ENCODE peak calls at places on chromosomes 7 and 10, in four cellular contexts. D, X, F and Q are unnamed samples. For H3K27me3, the result is how much of the 10 kb centered on the place peaks cover.

GRCh38 chr10:15571570-15571969 is 148.2 kb downstream of the ITGA8 start:
- DNase-seq in D (no peak), X (no peak), F (no peak), Q (peak)

GRCh38 chr7:94384315-94384714 is 10.4 kb upstream of the COL1A2 start:
- DNase-seq in D (no peak), X (no peak), F (no peak), Q (no peak)

GRCh38 chr10:53315709-53316108 is 543.1 kb upstream of the MBL2 start:
- DNase-seq in D (peak), X (no peak), F (no peak), Q (no peak)

GRCh38 chr10:27723436-27723835 is 22.2 kb downstream of the MKX start:
- DNase-seq in D (no peak), X (no peak), F (no peak), Q (no peak)

GRCh38 chr10:35998036-35998435 is 355.9 kb upstream of the FZD8 start:
- DNase-seq in D (no peak), X (no peak), F (no peak), Q (no peak)

GRCh38 chr10:71440506-71441035 is 43.9 kb downstream of the CDH23 start:
- DNase-seq in D (no peak), X (no peak), F (no peak), Q (no peak)

GRCh38 chr7:129522088-129522970 is 20.0 kb downstream of the SMKR1 start:
- DNase-seq in D (no peak), X (no peak), F (no peak), Q (no peak)

GRCh38 chr7:120792861-120793130 is 65.1 kb downstream of the TSPAN12 start:
- DNase-seq in D (no peak), X (no peak), F (no peak), Q (no peak)

GRCh38 chr7:97851725-97852124 is 20.5 kb downstream of the ASNS start:
- DNase-seq in D (no peak), X (no peak), F (no peak), Q (no peak)

GRCh38 chr10:112475565-112476233 is 28.7 kb downstream of the VTI1A start:
- DNase-seq in D (peak), X (no peak), F (no peak), Q (no peak)

GRCh38 chr10:97034301-97034700 is 151.5 kb downstream of the SLIT1 start:
- DNase-seq in D (no peak), X (no peak), F (no peak), Q (no peak)

GRCh38 chr10:29512460-29512974 is 122.3 kb downstream of the SVIL start:
- DNase-seq in D (peak), X (no peak), F (no peak), Q (no peak)

GRCh38 chr10:86285136-86285790 is 81.3 kb downstream of the GRID1 start:
- DNase-seq in D (no peak), X (no peak), F (peak), Q (no peak)

GRCh38 chr10:70296406-70296899 is 12.6 kb upstream of the NPFFR1 start:
- DNase-seq in D (peak), X (peak), F (peak), Q (peak)

GRCh38 chr10:3782456-3783312 is 2.3 kb downstream of the KLF6 start:
- DNase-seq in D (peak), X (peak), F (peak), Q (peak)

DNA sequence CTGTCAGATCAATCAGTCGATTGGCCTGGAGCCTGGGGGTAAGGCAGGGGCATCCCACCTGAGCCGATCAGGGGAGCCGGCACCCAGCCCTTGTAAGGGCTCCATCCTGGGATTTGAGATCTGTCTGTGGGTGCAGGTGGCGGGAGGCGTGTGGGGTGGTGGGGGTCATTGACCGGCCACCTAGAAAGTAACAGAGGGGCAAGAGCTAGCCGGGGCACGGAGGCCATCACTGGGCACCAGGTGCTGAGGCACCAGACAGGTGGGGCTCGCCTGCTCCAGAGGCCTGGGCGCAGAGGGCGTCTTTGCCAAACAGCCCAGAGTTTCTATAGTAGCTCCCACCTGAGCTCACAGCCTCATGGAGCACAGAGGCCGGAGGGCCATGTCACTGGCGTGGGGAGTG is 55.5 kb upstream of the ADGRA1 start:
- DNase-seq in D (no peak), X (no peak), F (no peak), Q (no peak)
- H3K27me3 ChIP-seq in D (half or more), X (under half), F (under half), Q (under half)

GRCh38 chr7:12211054-12212050 is at the start of gene TMEM106B:
- DNase-seq in D (peak), X (peak), F (peak), Q (peak)
- TF ChIP-seq CTCF in D (peak), X (peak), F (no peak), Q (no peak)

GRCh38 chr10:114041166-114041565 is 2.5 kb upstream of the ADRB1 start:
- DNase-seq in D (no peak), X (no peak), F (no peak), Q (peak)
- H3K27me3 ChIP-seq in D (under half), X (half or more), F (under half), Q (under half)

DNA sequence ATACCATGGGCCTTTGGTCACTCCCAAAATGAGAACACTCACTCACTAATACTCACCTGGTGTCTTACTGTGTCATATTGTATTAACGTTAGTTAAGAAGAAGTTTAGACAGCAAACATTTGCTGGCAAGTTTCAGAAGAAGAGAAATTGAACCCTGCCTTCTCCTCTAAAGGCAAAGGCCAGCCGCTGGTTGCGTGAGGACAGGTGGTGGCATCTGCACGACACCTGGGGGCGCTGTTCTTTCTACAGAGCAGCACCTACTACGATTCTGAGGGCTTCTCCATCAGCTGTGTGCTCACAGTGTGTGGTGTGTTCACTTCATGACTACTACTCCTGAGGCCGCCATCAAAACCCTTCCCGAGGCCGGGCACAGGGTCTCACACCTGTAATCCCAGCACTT is 17.9 kb upstream of the CLEC2L start:
- DNase-seq in D (peak), X (no peak), F (no peak), Q (no peak)
- TF ChIP-seq CTCF in D (peak), X (no peak), F (no peak), Q (no peak)

DNA sequence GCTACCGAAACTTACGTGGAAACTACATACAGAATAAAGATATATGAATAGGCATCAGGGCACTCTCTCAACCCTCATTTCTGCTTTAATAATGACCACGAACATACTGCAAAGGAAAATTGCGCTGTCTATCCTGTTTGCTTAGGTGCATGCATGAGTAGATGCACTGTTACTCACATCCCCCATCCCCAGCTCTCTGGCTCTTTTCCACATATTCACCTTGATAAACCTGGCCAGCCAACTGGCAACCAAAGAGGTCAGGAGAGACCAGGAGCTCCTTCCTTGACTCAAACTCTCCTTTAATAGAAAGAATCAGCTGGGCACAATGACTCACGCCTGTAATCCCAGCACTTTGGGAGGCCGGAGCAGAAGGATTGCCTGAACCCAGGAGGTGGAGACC is 29.6 kb downstream of the HIBADH start:
- DNase-seq in D (peak), X (no peak), F (no peak), Q (no peak)
- H3K27me3 ChIP-seq in D (under half), X (under half), F (under half), Q (under half)

GRCh38 chr7:100612730-100613446 is 548 bp downstream of the MOSPD3 start:
- DNase-seq in D (peak), X (no peak), F (no peak), Q (no peak)
- TF ChIP-seq CTCF in D (peak), X (no peak), F (no peak), Q (no peak)

GRCh38 chr7:27239780-27240731 is 2.5 kb upstream of the EVX1 start:
- DNase-seq in D (no peak), X (no peak), F (no peak), Q (no peak)
- H3K27me3 ChIP-seq in D (under half), X (half or more), F (under half), Q (half or more)